ENCODE peak calls at places on chromosomes 12 and 14, in ten cellular contexts. One of them, this sample, is unnamed.

GRCh38 chr14:57871487-57872080 is 5.7 kb upstream of the SLC35F4 start:
- DNase-seq in fibroblast of the aortic adventitia: peak
- DNase-seq in posterior vena cava: no peak
- DNase-seq in NCI-H748 treated with DMSO at 0.1 percent for 48 hours: peak
- DNase-seq in posterior cingulate gyrus: peak
- DNase-seq in MM.1S: peak
- DNase-seq in A172: peak
- DNase-seq in HEK293T: peak
- DNase-seq in NCI-H146: no peak
- DNase-seq in nephron progenitor cell: peak
- DNase-seq in this sample: peak

GRCh38 chr14:73787760-73788508 is 63.7 kb upstream of the PTGR2 start:
- DNase-seq in NCI-H146: no peak
- DNase-seq in fibroblast of the aortic adventitia: peak
- DNase-seq in nephron progenitor cell: no peak
- DNase-seq in NCI-H748 treated with DMSO at 0.1 percent for 48 hours: no peak
- DNase-seq in HEK293T: no peak
- DNase-seq in MM.1S: peak
- DNase-seq in posterior vena cava: peak
- DNase-seq in posterior cingulate gyrus: no peak
- DNase-seq in A172: no peak
- DNase-seq in this sample: peak

GRCh38 chr12:105352940-105353635 is 22.6 kb downstream of the C12orf75 start:
- DNase-seq in NCI-H146: peak
- DNase-seq in MM.1S: no peak
- DNase-seq in nephron progenitor cell: no peak
- DNase-seq in HEK293T: no peak
- DNase-seq in NCI-H748 treated with DMSO at 0.1 percent for 48 hours: no peak
- DNase-seq in fibroblast of the aortic adventitia: peak
- DNase-seq in posterior vena cava: no peak
- DNase-seq in posterior cingulate gyrus: no peak
- DNase-seq in A172: peak
- DNase-seq in this sample: no peak

GRCh38 chr12:6180300-6181051 is 19.7 kb upstream of the CD9 start:
- DNase-seq in posterior vena cava: peak
- DNase-seq in NCI-H748 treated with DMSO at 0.1 percent for 48 hours: no peak
- DNase-seq in fibroblast of the aortic adventitia: peak
- DNase-seq in HEK293T: no peak
- DNase-seq in posterior cingulate gyrus: no peak
- DNase-seq in nephron progenitor cell: no peak
- DNase-seq in A172: peak
- DNase-seq in MM.1S: no peak
- DNase-seq in NCI-H146: no peak
- DNase-seq in this sample: no peak

GRCh38 chr12:88998421-88998820 is 353.9 kb downstream of the DUSP6 start:
- DNase-seq in nephron progenitor cell: no peak
- DNase-seq in NCI-H748 treated with DMSO at 0.1 percent for 48 hours: no peak
- DNase-seq in NCI-H146: no peak
- DNase-seq in HEK293T: no peak
- DNase-seq in MM.1S: peak
- DNase-seq in A172: no peak
- DNase-seq in posterior cingulate gyrus: no peak
- DNase-seq in posterior vena cava: no peak
- DNase-seq in fibroblast of the aortic adventitia: peak
- DNase-seq in this sample: no peak

GRCh38 chr12:29893002-29893401 is 109.3 kb upstream of the TMTC1 start:
- DNase-seq in NCI-H748 treated with DMSO at 0.1 percent for 48 hours: no peak
- DNase-seq in fibroblast of the aortic adventitia: no peak
- DNase-seq in MM.1S: no peak
- DNase-seq in A172: no peak
- DNase-seq in NCI-H146: no peak
- DNase-seq in HEK293T: no peak
- DNase-seq in posterior vena cava: no peak
- DNase-seq in posterior cingulate gyrus: no peak
- DNase-seq in nephron progenitor cell: no peak
- DNase-seq in this sample: no peak

GRCh38 chr12:92467886-92468285 is 234.9 kb upstream of the PLEKHG7 start:
- DNase-seq in A172: peak
- DNase-seq in NCI-H748 treated with DMSO at 0.1 percent for 48 hours: no peak
- DNase-seq in fibroblast of the aortic adventitia: peak
- DNase-seq in posterior cingulate gyrus: no peak
- DNase-seq in HEK293T: no peak
- DNase-seq in NCI-H146: no peak
- DNase-seq in posterior vena cava: no peak
- DNase-seq in nephron progenitor cell: no peak
- DNase-seq in MM.1S: no peak
- DNase-seq in this sample: no peak

GRCh38 chr12:7869137-7869536 is 3.6 kb downstream of the SLC2A14 start:
- DNase-seq in posterior vena cava: no peak
- DNase-seq in fibroblast of the aortic adventitia: peak
- DNase-seq in A172: no peak
- DNase-seq in nephron progenitor cell: no peak
- DNase-seq in HEK293T: no peak
- DNase-seq in MM.1S: no peak
- DNase-seq in posterior cingulate gyrus: no peak
- DNase-seq in NCI-H748 treated with DMSO at 0.1 percent for 48 hours: no peak
- DNase-seq in NCI-H146: no peak
- DNase-seq in this sample: no peak

GRCh38 chr12:106673151-106673550 is 90.3 kb downstream of the RFX4 start:
- DNase-seq in NCI-H748 treated with DMSO at 0.1 percent for 48 hours: no peak
- DNase-seq in A172: no peak
- DNase-seq in fibroblast of the aortic adventitia: no peak
- DNase-seq in posterior cingulate gyrus: peak
- DNase-seq in nephron progenitor cell: peak
- DNase-seq in posterior vena cava: no peak
- DNase-seq in NCI-H146: no peak
- DNase-seq in MM.1S: no peak
- DNase-seq in HEK293T: no peak
- DNase-seq in this sample: no peak

GRCh38 chr12:92290881-92291280 is 145.2 kb upstream of the BTG1 start:
- DNase-seq in HEK293T: no peak
- DNase-seq in MM.1S: no peak
- DNase-seq in fibroblast of the aortic adventitia: no peak
- DNase-seq in NCI-H748 treated with DMSO at 0.1 percent for 48 hours: peak
- DNase-seq in posterior cingulate gyrus: no peak
- DNase-seq in posterior vena cava: no peak
- DNase-seq in nephron progenitor cell: no peak
- DNase-seq in A172: no peak
- DNase-seq in NCI-H146: no peak
- DNase-seq in this sample: peak

GRCh38 chr12:116880817-116881324 is 370 bp downstream of the HRK start:
- DNase-seq in HEK293T: peak
- DNase-seq in posterior vena cava: no peak
- DNase-seq in MM.1S: peak
- DNase-seq in fibroblast of the aortic adventitia: peak
- DNase-seq in posterior cingulate gyrus: peak
- DNase-seq in A172: no peak
- DNase-seq in NCI-H146: peak
- DNase-seq in nephron progenitor cell: peak
- DNase-seq in NCI-H748 treated with DMSO at 0.1 percent for 48 hours: peak
- DNase-seq in this sample: peak

GRCh38 chr14:67400434-67400833 is 11.5 kb downstream of the PLEK2 start:
- DNase-seq in MM.1S: no peak
- DNase-seq in fibroblast of the aortic adventitia: no peak
- DNase-seq in posterior vena cava: no peak
- DNase-seq in posterior cingulate gyrus: no peak
- DNase-seq in A172: no peak
- DNase-seq in HEK293T: no peak
- DNase-seq in NCI-H146: no peak
- DNase-seq in nephron progenitor cell: no peak
- DNase-seq in NCI-H748 treated with DMSO at 0.1 percent for 48 hours: no peak
- DNase-seq in this sample: no peak

GRCh38 chr12:3133410-3133793 is 56.2 kb downstream of the TSPAN9 start:
- DNase-seq in A172: no peak
- DNase-seq in NCI-H146: no peak
- DNase-seq in MM.1S: no peak
- DNase-seq in fibroblast of the aortic adventitia: no peak
- DNase-seq in nephron progenitor cell: no peak
- DNase-seq in posterior cingulate gyrus: no peak
- DNase-seq in NCI-H748 treated with DMSO at 0.1 percent for 48 hours: no peak
- DNase-seq in HEK293T: no peak
- DNase-seq in posterior vena cava: peak
- DNase-seq in this sample: no peak

GRCh38 chr14:78227466-78228077 is 57.4 kb downstream of the NRXN3 start:
- DNase-seq in A172: no peak
- DNase-seq in fibroblast of the aortic adventitia: no peak
- DNase-seq in nephron progenitor cell: no peak
- DNase-seq in NCI-H146: no peak
- DNase-seq in posterior cingulate gyrus: no peak
- DNase-seq in HEK293T: no peak
- DNase-seq in posterior vena cava: no peak
- DNase-seq in NCI-H748 treated with DMSO at 0.1 percent for 48 hours: no peak
- DNase-seq in MM.1S: no peak
- DNase-seq in this sample: peak

GRCh38 chr12:93025145-93026103 is 96.3 kb upstream of the EEA1 start:
- DNase-seq in MM.1S: peak
- DNase-seq in NCI-H748 treated with DMSO at 0.1 percent for 48 hours: peak
- DNase-seq in HEK293T: peak
- DNase-seq in posterior vena cava: no peak
- DNase-seq in posterior cingulate gyrus: no peak
- DNase-seq in nephron progenitor cell: no peak
- DNase-seq in fibroblast of the aortic adventitia: peak
- DNase-seq in A172: peak
- DNase-seq in NCI-H146: peak
- DNase-seq in this sample: peak

GRCh38 chr12:113190761-113191160 is 5.2 kb downstream of the RITA1 start:
- DNase-seq in posterior cingulate gyrus: no peak
- DNase-seq in MM.1S: no peak
- DNase-seq in NCI-H146: no peak
- DNase-seq in posterior vena cava: no peak
- DNase-seq in HEK293T: peak
- DNase-seq in nephron progenitor cell: peak
- DNase-seq in fibroblast of the aortic adventitia: peak
- DNase-seq in A172: peak
- DNase-seq in NCI-H748 treated with DMSO at 0.1 percent for 48 hours: no peak
- DNase-seq in this sample: no peak

GRCh38 chr14:68951051-68951797 is 27.9 kb downstream of the ACTN1 start:
- DNase-seq in MM.1S: no peak
- DNase-seq in nephron progenitor cell: no peak
- DNase-seq in fibroblast of the aortic adventitia: peak
- DNase-seq in NCI-H146: no peak
- DNase-seq in posterior vena cava: peak
- DNase-seq in NCI-H748 treated with DMSO at 0.1 percent for 48 hours: no peak
- DNase-seq in HEK293T: no peak
- DNase-seq in posterior cingulate gyrus: no peak
- DNase-seq in A172: peak
- DNase-seq in this sample: no peak